ENCODE peak calls at places on chromosomes 6 and 20, in six cellular contexts. R, G, F, Q, B and T are unnamed samples.

GRCh38 chr20:31770243-31770642 is 31.2 kb downstream of the TPX2 start:
- DNase-seq in B (no peak), Q (no peak), F (no peak), G (no peak), R (no peak), T (no peak)

GRCh38 chr6:87029711-87030314 is 65.1 kb downstream of the CGA start:
- DNase-seq in G (no peak), F (peak), B (no peak), R (no peak), Q (peak), T (peak)

GRCh38 chr6:9397981-9398559 is 962.7 kb upstream of the SLC35B3 start:
- DNase-seq in G (peak), Q (no peak), B (no peak), R (peak), F (peak), T (no peak)

GRCh38 chr20:7497985-7498384 is 442.3 kb downstream of the HAO1 start:
- DNase-seq in F (no peak), G (no peak), B (no peak), R (no peak), Q (no peak), T (no peak)

GRCh38 chr20:10179574-10180298 is 38.9 kb upstream of the SNAP25 start:
- DNase-seq in F (peak), Q (peak), B (no peak), G (no peak), R (no peak), T (peak)

GRCh38 chr6:42402184-42402583 is 49.5 kb downstream of the TRERF1 start:
- DNase-seq in Q (no peak), R (no peak), G (no peak), B (no peak), F (peak), T (no peak)

GRCh38 chr6:146919017-146919416 is 285.2 kb upstream of the STXBP5 start:
- DNase-seq in B (no peak), Q (no peak), R (no peak), G (no peak), F (no peak), T (no peak)

GRCh38 chr6:128311944-128312570 is 208.3 kb downstream of the PTPRK start:
- DNase-seq in B (no peak), G (no peak), Q (no peak), F (no peak), R (no peak), T (no peak)

GRCh38 chr6:35718911-35719381 is 17.9 kb upstream of the ARMC12 start:
- DNase-seq in Q (no peak), R (no peak), G (no peak), B (peak), F (no peak), T (no peak)

GRCh38 chr20:2742934-2743559 is 50.5 kb downstream of the EBF4 start:
- DNase-seq in R (peak), F (peak), Q (peak), B (no peak), G (peak), T (peak)

GRCh38 chr6:166657531-166657930 is 30.5 kb upstream of the RPS6KA2 start:
- DNase-seq in B (no peak), Q (no peak), F (no peak), G (no peak), R (no peak), T (no peak)

GRCh38 chr6:2858678-2859324 is 17.1 kb upstream of the SERPINB1 start:
- DNase-seq in G (no peak), Q (no peak), B (no peak), F (no peak), R (no peak), T (no peak)

GRCh38 chr20:33679758-33680485 is 5.7 kb upstream of the NECAB3 start:
- DNase-seq in R (no peak), B (no peak), Q (peak), G (no peak), F (no peak), T (peak)

GRCh38 chr6:170404697-170405096 is 98.1 kb downstream of the FAM120B start:
- DNase-seq in R (no peak), Q (no peak), G (no peak), B (no peak), F (no peak), T (no peak)

GRCh38 chr6:118808794-118809668 is 84.9 kb upstream of the ASF1A start:
- DNase-seq in B (no peak), Q (no peak), R (no peak), F (no peak), G (no peak), T (peak)

GRCh38 chr6:18684343-18684742 is 297.2 kb downstream of the RNF144B start:
- DNase-seq in F (no peak), B (no peak), Q (no peak), G (no peak), R (no peak), T (no peak)

GRCh38 chr20:35151739-35152138 is 4.6 kb upstream of the EDEM2 start:
- DNase-seq in B (no peak), G (peak), Q (no peak), R (no peak), F (no peak), T (no peak)

GRCh38 chr6:35213824-35214756 is at the start of gene SCUBE3:
- DNase-seq in B (no peak), Q (peak), F (peak), R (peak), G (no peak), T (no peak)

GRCh38 chr20:52179331-52180166 is 12.0 kb downstream of the ZFP64 start:
- DNase-seq in R (no peak), Q (no peak), G (no peak), F (no peak), B (no peak), T (no peak)

GRCh38 chr6:74931567-74931966 is 274.3 kb downstream of the COL12A1 start:
- DNase-seq in Q (no peak), G (no peak), F (no peak), B (no peak), R (no peak), T (no peak)

GRCh38 chr6:140782941-140783340 is 1349.8 kb upstream of the GJE1 start:
- DNase-seq in F (no peak), G (no peak), R (no peak), B (no peak), Q (no peak), T (no peak)

GRCh38 chr6:16305788-16306187 is 67.4 kb downstream of the GMPR start:
- DNase-seq in G (no peak), B (peak), R (no peak), F (no peak), Q (no peak), T (peak)

GRCh38 chr6:13710552-13711383 is 867 bp downstream of the RANBP9 start:
- DNase-seq in F (peak), Q (peak), R (peak), B (peak), G (peak), T (peak)

GRCh38 chr6:86712039-86712438 is 225.3 kb upstream of the HTR1E start:
- DNase-seq in R (no peak), Q (no peak), B (no peak), F (no peak), G (no peak), T (no peak)

GRCh38 chr6:41428995-41429417 is 93.6 kb downstream of the NCR2 start:
- DNase-seq in F (no peak), G (peak), Q (no peak), R (peak), B (peak), T (no peak)

GRCh38 chr6:14276667-14277404 is 159.3 kb downstream of the CD83 start:
- DNase-seq in F (no peak), G (no peak), R (no peak), Q (peak), B (no peak), T (no peak)

GRCh38 chr6:34795836-34796425 is 4.0 kb downstream of the BLTP3A start:
- DNase-seq in R (no peak), Q (no peak), G (no peak), F (no peak), B (no peak), T (no peak)

GRCh38 chr6:153167907-153168306 is 36.8 kb upstream of the RGS17 start:
- DNase-seq in R (no peak), G (no peak), B (no peak), Q (no peak), F (no peak), T (no peak)

GRCh38 chr20:46872315-46873211 is 22.1 kb upstream of the EYA2 start:
- DNase-seq in Q (no peak), R (no peak), G (no peak), F (peak), B (no peak), T (no peak)

GRCh38 chr6:139577991-139578604 is 203.7 kb upstream of the CITED2 start:
- DNase-seq in Q (no peak), R (no peak), F (no peak), B (no peak), G (no peak), T (no peak)

GRCh38 chr6:44559486-44560270 is 172.2 kb downstream of the CDC5L start:
- DNase-seq in G (no peak), R (no peak), F (no peak), Q (no peak), B (peak), T (peak)

GRCh38 chr6:44560458-44561061 is 173.1 kb downstream of the CDC5L start:
- DNase-seq in F (no peak), R (no peak), B (no peak), G (no peak), Q (no peak), T (no peak)

GRCh38 chr6:44561832-44562496 is 174.5 kb downstream of the CDC5L start:
- DNase-seq in R (no peak), B (peak), F (peak), Q (no peak), G (no peak), T (no peak)

GRCh38 chr6:44563397-44563796 is 175.9 kb downstream of the CDC5L start:
- DNase-seq in R (no peak), B (no peak), Q (no peak), F (no peak), G (peak), T (no peak)

GRCh38 chr6:44561062-44561591 is 173.6 kb downstream of the CDC5L start:
- DNase-seq in F (peak), B (peak), R (no peak), Q (no peak), G (no peak), T (no peak)
- H3K4me3 ChIP-seq in F (peak), B (no peak), R (no peak), Q (no peak), G (no peak), T (no peak)

GRCh38 chr20:57251344-57251743 is 15.1 kb downstream of the BMP7 start:
- DNase-seq in F (no peak), B (no peak), R (no peak), Q (peak), G (no peak), T (no peak)

GRCh38 chr20:57251949-57252348 is 14.5 kb downstream of the BMP7 start:
- DNase-seq in B (no peak), R (no peak), F (no peak), Q (no peak), G (no peak), T (no peak)

GRCh38 chr20:57249772-57250171 is 16.7 kb downstream of the BMP7 start:
- DNase-seq in R (no peak), G (no peak), B (no peak), Q (no peak), F (no peak), T (no peak)

GRCh38 chr20:57249073-57249472 is 17.4 kb downstream of the BMP7 start:
- DNase-seq in R (no peak), G (no peak), B (no peak), F (no peak), Q (no peak), T (no peak)

DNA sequence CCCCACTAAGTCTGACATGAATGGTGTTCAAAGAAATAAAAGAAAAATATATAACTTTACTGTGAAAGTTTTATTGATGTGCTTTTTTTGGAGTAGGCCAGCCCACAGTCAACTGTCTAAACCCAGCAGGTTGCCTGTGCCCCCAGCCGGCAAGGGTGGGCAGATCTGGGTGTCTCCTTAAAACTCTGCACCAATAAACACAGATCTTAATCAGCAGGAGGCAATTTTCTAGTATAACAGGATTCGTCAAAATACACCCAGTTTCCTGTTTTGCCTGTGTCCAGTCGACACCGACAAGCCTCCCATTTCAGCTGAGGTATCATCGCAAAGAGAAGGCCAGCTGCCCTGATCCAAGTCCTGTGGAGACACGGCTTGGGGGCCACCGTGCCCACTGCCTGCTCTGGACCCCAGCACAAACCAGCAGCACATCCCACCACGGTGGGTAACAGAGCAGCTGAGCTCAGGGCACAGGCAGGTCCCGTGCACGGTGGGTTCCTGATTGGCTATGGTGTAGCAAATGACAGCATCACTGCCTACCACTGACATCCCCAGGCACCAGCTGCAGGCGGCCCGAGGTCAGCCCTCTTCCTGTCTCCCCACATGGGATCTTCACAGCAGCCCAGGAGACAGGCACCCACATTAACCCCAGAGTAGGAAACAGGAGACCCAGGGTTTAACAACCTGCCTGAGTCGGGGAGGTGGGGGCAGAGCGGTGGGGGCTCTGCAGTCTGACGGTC is 15.7 kb downstream of the BMP7 start:
- DNase-seq in Q (no peak), B (no peak), F (peak), G (no peak), R (no peak), T (peak)
- H3K4me3 ChIP-seq in Q (no peak), B (no peak), F (no peak), G (no peak), R (no peak), T (no peak)

GRCh38 chr6:1314617-1315016 is 2.7 kb downstream of the FOXQ1 start:
- DNase-seq in G (no peak), B (no peak), R (no peak), Q (no peak), F (no peak), T (no peak)

GRCh38 chr6:1316482-1317220 is 4.8 kb downstream of the FOXQ1 start:
- DNase-seq in Q (peak), B (no peak), R (no peak), G (no peak), F (peak), T (no peak)

GRCh38 chr6:1315560-1316386 is 3.9 kb downstream of the FOXQ1 start:
- DNase-seq in F (no peak), R (no peak), G (no peak), B (no peak), Q (no peak), T (no peak)

GRCh38 chr6:1313755-1314503 is 2.0 kb downstream of the FOXQ1 start:
- DNase-seq in R (peak), G (no peak), F (peak), B (no peak), Q (no peak), T (no peak)

DNA sequence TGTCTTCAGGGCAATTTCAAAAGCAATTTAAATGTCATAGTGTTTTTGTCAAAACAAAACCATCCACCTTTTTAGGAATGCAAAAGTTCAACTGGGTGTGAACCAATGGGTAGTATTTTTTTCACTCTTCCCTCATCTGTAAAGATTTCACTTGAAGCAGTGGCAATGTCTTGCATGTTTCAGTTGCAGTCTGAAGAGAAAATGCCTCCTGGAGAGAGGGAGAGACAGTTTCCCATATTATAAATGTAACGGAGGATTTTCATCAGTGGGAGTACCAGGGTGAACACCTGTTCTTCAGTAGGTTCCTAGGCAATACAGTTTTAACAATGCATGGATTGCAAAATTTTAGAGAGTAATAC is 3.3 kb downstream of the FOXQ1 start:
- DNase-seq in R (no peak), B (no peak), F (no peak), Q (no peak), G (no peak), T (no peak)
- H3K4me3 ChIP-seq in R (no peak), B (no peak), F (no peak), Q (no peak), G (no peak), T (no peak)

GRCh38 chr20:50393242-50393641 is 116.9 kb upstream of the PTPN1 start:
- DNase-seq in Q (no peak), R (no peak), F (no peak), B (no peak), G (no peak), T (no peak)

GRCh38 chr20:50393990-50394561 is 116.1 kb upstream of the PTPN1 start:
- DNase-seq in Q (no peak), B (no peak), G (no peak), F (no peak), R (no peak), T (no peak)

GRCh38 chr20:50390685-50391443 is 119.3 kb upstream of the PTPN1 start:
- DNase-seq in Q (no peak), G (no peak), F (no peak), R (no peak), B (no peak), T (no peak)

GRCh38 chr20:50391444-50392137 is 118.6 kb upstream of the PTPN1 start:
- DNase-seq in Q (no peak), F (no peak), B (no peak), R (no peak), G (no peak), T (no peak)

DNA sequence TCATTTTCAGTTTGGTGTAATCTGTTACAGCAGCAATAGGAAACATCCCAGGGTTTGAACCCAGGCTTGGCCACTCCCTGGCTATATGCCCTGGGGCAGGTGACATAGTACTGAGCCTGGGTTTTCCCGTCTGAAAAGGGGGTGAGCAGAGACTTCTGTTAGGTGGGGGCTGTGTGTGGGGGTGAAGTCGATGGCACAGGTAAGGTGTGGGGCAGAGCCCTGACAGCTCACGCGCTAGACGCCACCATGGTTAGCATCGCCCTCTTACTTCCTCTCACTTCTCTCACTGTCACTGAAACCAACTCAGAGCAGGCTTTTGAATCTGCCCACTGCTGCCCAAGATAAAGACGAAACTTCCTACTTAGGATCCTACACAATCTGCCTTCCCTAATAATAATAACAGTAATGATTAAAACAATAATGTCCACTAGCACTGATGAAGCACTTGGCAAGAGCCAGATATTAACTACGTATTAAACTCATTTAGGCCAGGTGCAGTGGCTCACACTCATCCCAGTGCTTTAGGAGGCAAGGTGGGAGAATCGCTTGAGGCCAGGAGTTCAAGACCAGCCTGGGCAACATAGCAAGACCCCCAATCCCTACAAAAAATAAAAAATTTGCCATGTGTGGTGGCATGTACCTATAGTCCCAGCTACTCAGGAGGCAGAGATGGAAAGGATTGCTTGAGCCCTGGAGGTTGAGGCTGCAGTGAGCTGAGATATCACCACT is 117.9 kb upstream of the PTPN1 start:
- DNase-seq in R (no peak), G (no peak), B (no peak), Q (no peak), F (no peak), T (no peak)
- H3K4me3 ChIP-seq in R (no peak), G (no peak), B (no peak), Q (no peak), F (no peak), T (no peak)

GRCh38 chr20:13996265-13996664 is 949 bp downstream of the MACROD2 start:
- DNase-seq in B (no peak), Q (no peak), G (no peak), R (peak), F (no peak), T (no peak)
- H3K4me3 ChIP-seq in B (peak), Q (peak), G (peak), R (peak), F (peak), T (no peak)